ENCODE peak calls at places on chromosomes 16 and 17, in eight cellular contexts. H, Z, L, T, O, W, A and C are unnamed samples. For H3K4me1, the result is how much of the 10 kb centered on the place peaks cover.

GRCh38 chr16:59060212-59060611 is 326.1 kb upstream of the GOT2 start:
- DNase-seq in Z (no peak), H (no peak), W (no peak), O (no peak), L (no peak), A (no peak), T (no peak), C (no peak)

GRCh38 chr16:67021321-67021720 is 7.6 kb upstream of the CBFB start:
- DNase-seq in Z (no peak), L (peak), O (peak), T (no peak), W (no peak), A (no peak), H (no peak), C (no peak)

GRCh38 chr16:80058236-80058635 is 457.7 kb upstream of the MAF start:
- DNase-seq in O (peak), A (no peak), H (peak), W (peak), T (no peak), L (no peak), Z (no peak), C (no peak)

GRCh38 chr17:49224997-49225337 is 5.6 kb downstream of the PHOSPHO1 start:
- DNase-seq in L (no peak), H (no peak), W (no peak), A (no peak), T (no peak), O (no peak), Z (no peak), C (no peak)

GRCh38 chr17:47239663-47240374 is 13.8 kb upstream of the ITGB3 start:
- DNase-seq in H (peak), T (no peak), W (peak), L (peak), O (peak), Z (peak), A (no peak), C (peak)

GRCh38 chr16:77396461-77396860 is 38.4 kb downstream of the ADAMTS18 start:
- DNase-seq in Z (no peak), A (no peak), T (no peak), L (no peak), O (no peak), W (no peak), H (no peak), C (no peak)

GRCh38 chr17:68763551-68763950 is 162.4 kb upstream of the FAM20A start:
- DNase-seq in O (no peak), T (no peak), H (no peak), L (no peak), Z (no peak), W (no peak), A (no peak), C (no peak)

GRCh38 chr16:30923554-30924085 is at the start of gene FBXL19:
- DNase-seq in T (peak), O (peak), H (peak), L (no peak), A (peak), Z (no peak), W (no peak), C (no peak)

GRCh38 chr16:1505912-1506311 is 12.8 kb downstream of the TELO2 start:
- DNase-seq in O (no peak), T (no peak), H (no peak), L (no peak), W (no peak), A (no peak), Z (no peak), C (no peak)

GRCh38 chr17:38920374-38921291 is 4.8 kb upstream of the LASP1NB start:
- DNase-seq in A (no peak), L (peak), W (no peak), O (peak), Z (no peak), H (no peak), T (no peak), C (no peak)

GRCh38 chr17:65123757-65124675 is 13.2 kb upstream of the RGS9 start:
- DNase-seq in H (no peak), O (no peak), W (no peak), A (no peak), T (no peak), Z (no peak), L (no peak), C (peak)

GRCh38 chr17:73648974-73649373 is 4.7 kb upstream of the SDK2 start:
- DNase-seq in T (no peak), A (no peak), L (no peak), O (no peak), W (no peak), H (no peak), Z (no peak), C (no peak)

GRCh38 chr17:9309216-9309615 is 266.4 kb downstream of the STX8 start:
- DNase-seq in W (no peak), Z (no peak), T (no peak), O (no peak), H (no peak), L (no peak), A (no peak), C (no peak)

GRCh38 chr17:33940769-33941168 is 314.3 kb upstream of the CCL2 start:
- DNase-seq in O (no peak), T (no peak), L (no peak), A (no peak), W (peak), Z (no peak), H (peak), C (no peak)

GRCh38 chr16:31513126-31513525 is 4.9 kb upstream of the RUSF1 start:
- DNase-seq in Z (no peak), O (no peak), H (no peak), W (no peak), A (no peak), T (no peak), L (no peak), C (peak)

GRCh38 chr16:4538067-4538385 is 547 bp downstream of the CDIP1 start:
- DNase-seq in Z (no peak), L (no peak), A (no peak), W (no peak), T (no peak), H (no peak), O (no peak), C (no peak)

GRCh38 chr17:17819561-17819995 is 17.2 kb downstream of the SREBF1 start:
- DNase-seq in L (peak), H (peak), Z (no peak), O (peak), A (peak), T (peak), W (no peak), C (peak)

GRCh38 chr16:64696872-64697271 is 425.0 kb downstream of the CDH11 start:
- DNase-seq in A (no peak), T (no peak), L (no peak), Z (no peak), H (no peak), W (no peak), O (no peak), C (no peak)

GRCh38 chr16:87924937-87925670 is 11.2 kb downstream of the CA5A start:
- DNase-seq in L (peak), A (no peak), T (no peak), W (no peak), O (no peak), H (peak), Z (no peak), C (no peak)

GRCh38 chr17:4420692-4421131 is 13.0 kb upstream of the SPNS3 start:
- DNase-seq in Z (peak), H (no peak), O (peak), T (peak), W (peak), A (no peak), L (peak), C (peak)

GRCh38 chr17:59842901-59843652 is 49.7 kb downstream of the TUBD1 start:
- DNase-seq in A (peak), O (no peak), Z (no peak), W (no peak), L (peak), T (peak), H (no peak), C (peak)

GRCh38 chr17:57090560-57091185 is 5.6 kb downstream of the AKAP1 start:
- DNase-seq in O (no peak), L (no peak), A (no peak), T (no peak), W (no peak), H (no peak), Z (no peak), C (no peak)

GRCh38 chr16:11977206-11978041 is 890 bp downstream of the SNX29 start:
- DNase-seq in H (no peak), O (peak), T (no peak), Z (no peak), L (no peak), W (peak), A (no peak), C (no peak)

GRCh38 chr16:52581530-52581929 is 34.6 kb upstream of the TOX3 start:
- DNase-seq in L (no peak), Z (no peak), A (no peak), W (no peak), H (no peak), T (no peak), O (no peak), C (peak)

GRCh38 chr16:79069118-79069517 is 531.4 kb downstream of the MAF start:
- DNase-seq in O (no peak), H (no peak), L (no peak), T (no peak), W (no peak), A (no peak), Z (no peak), C (no peak)

GRCh38 chr16:22937169-22937568 is 123.2 kb downstream of the HS3ST2 start:
- DNase-seq in L (no peak), T (no peak), H (no peak), Z (no peak), A (no peak), W (no peak), O (no peak), C (no peak)

GRCh38 chr17:50114849-50115357 is 15.1 kb downstream of the SAMD14 start:
- DNase-seq in A (no peak), L (peak), H (no peak), W (no peak), T (no peak), O (no peak), Z (no peak), C (peak)

GRCh38 chr17:42203354-42203753 is 9.1 kb upstream of the GHDC start:
- DNase-seq in H (no peak), L (no peak), W (no peak), A (no peak), Z (no peak), O (no peak), T (no peak), C (no peak)

GRCh38 chr16:1773703-1774455 is 945 bp upstream of the MRPS34 start:
- DNase-seq in A (peak), W (no peak), L (peak), T (no peak), Z (no peak), H (no peak), O (no peak), C (no peak)

GRCh38 chr17:13520899-13521572 is 80.7 kb downstream of the HS3ST3A1 start:
- DNase-seq in T (no peak), H (no peak), A (no peak), W (no peak), O (no peak), Z (no peak), L (no peak), C (no peak)

GRCh38 chr16:975313-975690 is 4.5 kb upstream of the LMF1 start:
- DNase-seq in Z (no peak), H (no peak), L (no peak), O (no peak), T (no peak), A (peak), W (no peak), C (no peak)

GRCh38 chr17:16989230-16989952 is 17.5 kb upstream of the TNFRSF13B start:
- DNase-seq in W (no peak), T (no peak), A (no peak), L (no peak), O (no peak), H (no peak), Z (no peak), C (no peak)

DNA sequence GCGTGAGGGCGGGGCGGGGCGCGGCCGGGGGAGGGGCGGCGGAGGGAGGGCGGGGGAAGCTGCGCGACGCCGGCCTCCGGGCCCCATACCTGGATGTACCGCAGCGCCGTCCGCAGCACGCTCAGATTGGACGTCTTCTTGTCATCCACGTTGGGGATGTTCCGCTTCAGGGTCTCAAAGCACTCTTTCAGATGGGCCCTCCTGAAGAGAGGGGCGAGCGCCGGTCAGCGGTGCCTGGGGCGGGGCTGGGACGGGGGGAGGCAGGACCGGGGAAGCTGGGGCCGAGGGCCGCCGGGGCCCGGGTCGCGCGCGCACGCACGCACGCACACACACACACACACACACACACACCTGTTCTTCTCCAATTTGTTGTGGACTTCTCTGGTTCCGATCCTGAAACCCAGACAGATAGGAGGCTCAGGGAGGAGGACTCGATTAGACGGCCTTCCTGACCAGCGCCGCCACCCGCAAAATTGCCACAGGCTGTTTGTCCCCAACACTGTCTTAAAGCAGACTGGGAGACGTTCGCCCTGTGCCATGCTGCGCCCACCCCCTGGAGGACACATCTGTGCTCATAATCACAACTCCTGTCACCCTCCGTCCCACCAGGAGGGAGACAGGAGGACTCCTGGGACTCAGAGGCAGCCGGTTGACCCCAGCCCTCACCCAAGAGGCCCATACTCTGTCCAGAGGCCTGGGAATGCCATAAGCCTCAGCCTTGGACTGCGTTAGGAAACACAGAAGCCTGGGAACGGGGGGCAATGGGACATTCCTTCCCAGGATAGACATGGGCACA is 6.7 kb downstream of the MNT start:
- DNase-seq in L (no peak), A (peak), T (no peak), O (no peak), W (no peak), Z (no peak), H (no peak), C (no peak)
- H3K4me1 ChIP-seq in L (half or more), A (under half), T (half or more), O (under half), W (half or more), Z (half or more), H (half or more), C (half or more)

GRCh38 chr16:85011846-85012284 is 530 bp upstream of the ZDHHC7 start:
- DNase-seq in L (no peak), H (no peak), W (no peak), Z (no peak), A (no peak), T (no peak), O (no peak), C (no peak)
- H3K4me1 ChIP-seq in L (under half), H (half or more), W (under half), Z (under half), A (under half), T (under half), O (under half), C (under half)

DNA sequence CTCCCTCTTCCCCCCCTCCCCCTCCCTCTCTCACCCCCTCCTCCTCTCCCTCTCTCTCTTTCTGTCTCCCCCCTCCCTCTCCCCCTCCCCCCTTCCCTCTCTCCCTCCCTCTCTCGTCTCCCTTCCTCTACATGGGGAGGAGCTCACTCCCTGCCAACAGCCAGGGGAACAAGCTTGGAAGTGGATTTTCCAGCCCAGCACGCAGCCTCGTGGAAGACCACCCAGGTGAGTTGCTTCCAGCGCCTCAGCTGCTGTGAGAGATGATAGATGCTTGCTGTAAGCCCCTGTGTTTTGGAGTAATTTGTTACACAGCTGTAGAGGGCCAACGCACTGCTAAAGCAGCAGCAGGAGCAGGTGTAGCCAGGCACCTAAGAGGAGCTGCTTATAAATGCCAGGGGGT is 20.8 kb downstream of the ACTG1 start:
- DNase-seq in H (no peak), O (no peak), Z (no peak), W (no peak), T (no peak), L (no peak), A (no peak), C (no peak)
- H3K4me1 ChIP-seq in H (under half), O (under half), Z (under half), W (under half), T (under half), L (under half), A (under half), C (under half)

GRCh38 chr17:79834575-79835469 is 4.4 kb downstream of the CBX4 start:
- DNase-seq in L (no peak), T (no peak), A (no peak), H (no peak), Z (no peak), W (peak), O (no peak), C (peak)
- H3K4me1 ChIP-seq in L (half or more), T (half or more), A (under half), H (half or more), Z (under half), W (half or more), O (under half), C (half or more)

GRCh38 chr16:70573451-70574121 is 50.0 kb downstream of the SF3B3 start:
- DNase-seq in A (no peak), H (peak), Z (no peak), L (no peak), T (no peak), O (peak), W (peak), C (no peak)

GRCh38 chr16:70575376-70575775 is 51.8 kb downstream of the SF3B3 start:
- DNase-seq in H (no peak), L (no peak), Z (no peak), T (no peak), W (no peak), A (no peak), O (peak), C (no peak)

GRCh38 chr16:70572926-70573270 is 49.3 kb downstream of the SF3B3 start:
- DNase-seq in H (no peak), Z (no peak), T (no peak), A (no peak), O (no peak), W (no peak), L (no peak), C (no peak)

GRCh38 chr16:70576431-70577255 is 53.0 kb downstream of the SF3B3 start:
- DNase-seq in L (no peak), T (no peak), H (no peak), A (no peak), W (no peak), O (peak), Z (no peak), C (no peak)

DNA sequence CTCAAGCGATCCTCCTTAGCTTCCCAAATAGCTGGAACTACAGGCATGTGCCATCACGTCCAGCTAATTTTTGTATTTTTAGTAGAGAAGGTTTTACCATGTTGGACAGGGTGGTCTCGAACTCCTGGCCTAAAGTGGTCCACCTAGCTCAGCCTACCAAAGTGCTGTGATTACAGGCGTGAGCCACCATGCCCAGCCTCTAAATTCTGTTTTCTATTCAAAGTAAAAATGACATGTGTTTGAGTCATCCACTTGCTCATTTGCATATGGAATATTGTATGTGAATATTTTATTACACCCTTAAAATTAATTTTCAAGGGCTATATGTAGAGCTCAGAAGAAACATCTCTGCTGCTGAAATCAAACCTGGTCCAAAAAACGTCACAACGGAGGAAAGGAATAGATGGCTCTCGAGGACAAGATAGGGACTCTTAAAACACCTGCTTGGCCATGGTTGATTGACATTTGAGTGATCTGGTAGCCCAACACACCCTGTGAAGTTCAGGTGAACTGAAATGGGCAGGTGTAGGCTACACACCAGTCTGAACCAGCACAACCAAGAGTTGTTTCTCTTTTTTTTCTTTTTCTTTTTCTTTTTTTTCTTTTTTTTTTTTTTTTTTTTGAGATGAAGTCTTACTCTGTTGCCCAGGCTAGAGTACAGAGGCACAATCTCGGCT is 51.1 kb downstream of the SF3B3 start:
- DNase-seq in L (no peak), Z (no peak), H (no peak), A (no peak), O (peak), T (no peak), W (no peak), C (no peak)
- H3K4me1 ChIP-seq in L (half or more), Z (half or more), H (half or more), A (under half), O (under half), T (under half), W (half or more), C (under half)

GRCh38 chr16:84841787-84842300 is 22.1 kb downstream of the CRISPLD2 start:
- DNase-seq in Z (no peak), T (no peak), A (no peak), W (no peak), H (no peak), O (no peak), L (peak), C (no peak)
- H3K4me1 ChIP-seq in Z (under half), T (under half), A (under half), W (under half), H (under half), O (under half), L (under half), C (under half)

GRCh38 chr17:44386182-44386525 is 3.3 kb downstream of the ITGA2B start:
- DNase-seq in A (no peak), H (no peak), Z (no peak), W (no peak), T (no peak), O (peak), L (no peak), C (no peak)
- H3K4me1 ChIP-seq in A (under half), H (under half), Z (under half), W (under half), T (under half), O (under half), L (under half), C (under half)

DNA sequence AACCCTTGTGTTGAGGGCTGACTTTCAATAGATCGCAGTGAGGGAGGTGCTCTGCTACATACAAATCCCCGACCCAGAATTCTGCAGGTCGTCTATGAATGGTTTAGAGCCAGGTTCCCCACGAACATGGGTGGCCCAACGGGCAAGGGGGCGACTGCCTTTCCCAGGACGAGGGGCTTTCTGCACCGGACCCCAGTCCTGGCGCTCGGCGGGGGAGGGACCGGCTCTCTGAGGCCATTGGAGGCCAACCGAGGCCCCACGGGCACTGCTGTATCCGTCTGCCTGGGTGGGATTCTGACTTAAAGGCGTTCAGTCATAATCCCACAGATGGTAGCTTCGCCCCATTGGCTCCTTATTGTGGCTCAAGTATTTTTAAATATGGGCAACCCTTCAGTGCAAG is 21.2 kb downstream of the SEC14L1 start:
- DNase-seq in W (no peak), O (no peak), H (no peak), A (no peak), T (no peak), L (no peak), Z (no peak), C (no peak)
- H3K4me1 ChIP-seq in W (half or more), O (under half), H (half or more), A (under half), T (under half), L (half or more), Z (half or more), C (under half)